ENCODE peak calls at places on chromosomes 2 and 18, in six cellular contexts. One of them, this sample, is unnamed.

GRCh38 chr2:119419065-119419464 is 12.6 kb upstream of the TMEM37 start:
- DNase-seq in T follicular helper cell: no peak
- DNase-seq in posterior vena cava: no peak
- DNase-seq in posterior cingulate gyrus: no peak
- DNase-seq in GM13976: no peak
- DNase-seq in LHCN-M2: no peak
- DNase-seq in this sample: no peak

GRCh38 chr2:134160793-134161504 is 92.9 kb upstream of the MGAT5 start:
- DNase-seq in T follicular helper cell: no peak
- DNase-seq in posterior cingulate gyrus: no peak
- DNase-seq in GM13976: no peak
- DNase-seq in LHCN-M2: no peak
- DNase-seq in posterior vena cava: no peak
- DNase-seq in this sample: no peak

GRCh38 chr2:12412898-12413305 is 303.8 kb upstream of the TRIB2 start:
- DNase-seq in LHCN-M2: peak; percentile 31
- DNase-seq in posterior vena cava: no peak
- DNase-seq in GM13976: peak; percentile 10
- DNase-seq in posterior cingulate gyrus: no peak
- DNase-seq in T follicular helper cell: peak; percentile 8
- DNase-seq in this sample: no peak

GRCh38 chr2:14941151-14941631 is 308.7 kb downstream of the LRATD1 start:
- DNase-seq in posterior vena cava: no peak
- DNase-seq in posterior cingulate gyrus: peak; percentile 91
- DNase-seq in T follicular helper cell: no peak
- DNase-seq in LHCN-M2: no peak
- DNase-seq in GM13976: no peak
- DNase-seq in this sample: no peak

GRCh38 chr2:202494300-202494699 is 118.2 kb downstream of the BMPR2 start:
- DNase-seq in LHCN-M2: peak; percentile 20
- DNase-seq in posterior vena cava: no peak
- DNase-seq in posterior cingulate gyrus: peak; percentile 88
- DNase-seq in GM13976: no peak
- DNase-seq in T follicular helper cell: no peak
- DNase-seq in this sample: no peak

GRCh38 chr2:105455488-105455991 is 56.7 kb upstream of the FHL2 start:
- DNase-seq in GM13976: no peak
- DNase-seq in LHCN-M2: peak; percentile 100
- DNase-seq in T follicular helper cell: no peak
- DNase-seq in posterior cingulate gyrus: no peak
- DNase-seq in posterior vena cava: peak; percentile 85
- DNase-seq in this sample: peak; percentile 100

GRCh38 chr18:44098551-44099098 is 582.1 kb upstream of the SETBP1 start:
- DNase-seq in posterior cingulate gyrus: no peak
- DNase-seq in T follicular helper cell: no peak
- DNase-seq in posterior vena cava: no peak
- DNase-seq in GM13976: peak; percentile 5
- DNase-seq in LHCN-M2: peak; percentile 48
- DNase-seq in this sample: peak; percentile 33

GRCh38 chr2:121205321-121205942 is 79.6 kb downstream of the TFCP2L1 start:
- DNase-seq in T follicular helper cell: no peak
- DNase-seq in LHCN-M2: peak; percentile 30
- DNase-seq in posterior vena cava: peak; percentile 30
- DNase-seq in posterior cingulate gyrus: peak; percentile 59
- DNase-seq in GM13976: no peak
- DNase-seq in this sample: peak; percentile 43

GRCh38 chr2:215793747-215794595 is 219.4 kb downstream of the MREG start:
- DNase-seq in LHCN-M2: peak; percentile 97
- DNase-seq in GM13976: no peak
- DNase-seq in posterior cingulate gyrus: no peak
- DNase-seq in T follicular helper cell: no peak
- DNase-seq in posterior vena cava: no peak
- DNase-seq in this sample: peak; percentile 99

GRCh38 chr2:96091141-96091710 is 25.1 kb downstream of the ADRA2B start:
- DNase-seq in posterior cingulate gyrus: peak; percentile 64
- DNase-seq in T follicular helper cell: no peak
- DNase-seq in LHCN-M2: no peak
- DNase-seq in GM13976: no peak
- DNase-seq in posterior vena cava: peak; percentile 62
- DNase-seq in this sample: no peak

GRCh38 chr2:44957656-44958327 is 16.3 kb downstream of the SIX3 start:
- DNase-seq in GM13976: no peak
- DNase-seq in LHCN-M2: no peak
- DNase-seq in T follicular helper cell: no peak
- DNase-seq in posterior cingulate gyrus: no peak
- DNase-seq in posterior vena cava: no peak
- DNase-seq in this sample: no peak

GRCh38 chr2:172350844-172351480 is 76.4 kb upstream of the ITGA6 start:
- DNase-seq in T follicular helper cell: no peak
- DNase-seq in posterior vena cava: no peak
- DNase-seq in posterior cingulate gyrus: peak; percentile 88
- DNase-seq in GM13976: no peak
- DNase-seq in LHCN-M2: no peak
- DNase-seq in this sample: no peak

GRCh38 chr2:111659361-111660281 is 224.4 kb downstream of the ANAPC1 start:
- DNase-seq in T follicular helper cell: no peak
- DNase-seq in posterior cingulate gyrus: no peak
- DNase-seq in LHCN-M2: peak; percentile 77
- DNase-seq in posterior vena cava: peak; percentile 90
- DNase-seq in GM13976: no peak
- DNase-seq in this sample: peak; percentile 99

GRCh38 chr2:49226360-49226759 is 72.0 kb upstream of the FSHR start:
- DNase-seq in posterior vena cava: no peak
- DNase-seq in LHCN-M2: no peak
- DNase-seq in GM13976: no peak
- DNase-seq in T follicular helper cell: no peak
- DNase-seq in posterior cingulate gyrus: no peak
- DNase-seq in this sample: no peak

GRCh38 chr2:178205853-178206516 is 11.7 kb downstream of the OSBPL6 start:
- DNase-seq in posterior vena cava: no peak
- DNase-seq in LHCN-M2: peak; percentile 82
- DNase-seq in GM13976: no peak
- DNase-seq in posterior cingulate gyrus: no peak
- DNase-seq in T follicular helper cell: no peak
- DNase-seq in this sample: peak; percentile 63

This sample was measured in renal cortical epithelial cell.